ENCODE peak calls at places on chromosomes 6 and 20, in five cellular contexts. O, P, D, K and A are unnamed samples. For H3K4me1, the result is how much of the 10 kb centered on the place peaks cover.

GRCh38 chr20:51712501-51713212 is 55.5 kb downstream of the ATP9A start:
- DNase-seq in O (no peak), D (peak), P (peak), K (peak), A (peak)

GRCh38 chr6:2688416-2689064 is 62.2 kb downstream of the MYLK4 start:
- DNase-seq in O (no peak), P (peak), K (no peak), D (peak), A (peak)

GRCh38 chr6:42545226-42545773 is 18.5 kb upstream of the UBR2 start:
- DNase-seq in D (no peak), P (no peak), O (no peak), K (no peak), A (no peak)

GRCh38 chr20:32972181-32973076 is 31.8 kb downstream of the SUN5 start:
- DNase-seq in D (no peak), P (no peak), O (peak), K (no peak), A (peak)

GRCh38 chr6:43943781-43944250 is 173.8 kb downstream of the VEGFA start:
- DNase-seq in K (no peak), O (no peak), P (no peak), D (no peak), A (no peak)

GRCh38 chr6:84243240-84243639 is 15.8 kb upstream of the CEP162 start:
- DNase-seq in D (peak), K (no peak), O (no peak), P (no peak), A (no peak)

GRCh38 chr20:54184920-54185626 is 11.3 kb upstream of the CYP24A1 start:
- DNase-seq in P (no peak), K (no peak), D (no peak), O (no peak), A (no peak)

GRCh38 chr6:82246802-82247633 is 526 bp downstream of the IBTK start:
- DNase-seq in P (peak), K (peak), D (peak), O (no peak), A (peak)

GRCh38 chr6:148867851-148868250 is 121.0 kb downstream of the UST start:
- DNase-seq in O (no peak), P (no peak), D (no peak), K (no peak), A (no peak)

GRCh38 chr6:15114061-15114460 is 131.8 kb upstream of the JARID2 start:
- DNase-seq in K (no peak), O (no peak), P (no peak), D (no peak), A (no peak)

GRCh38 chr6:137025786-137026730 is 18.7 kb downstream of the IL20RA start:
- DNase-seq in K (no peak), O (peak), P (no peak), D (no peak), A (no peak)

GRCh38 chr6:53926505-53926904 is 131.7 kb downstream of the LRRC1 start:
- DNase-seq in D (no peak), K (no peak), P (no peak), O (no peak), A (peak)

GRCh38 chr6:73724389-73724788 is 28.4 kb downstream of the CD109 start:
- DNase-seq in D (no peak), O (no peak), K (no peak), P (no peak), A (no peak)

GRCh38 chr20:21134883-21135493 is 9.1 kb downstream of the KIZ start:
- DNase-seq in P (no peak), O (no peak), K (no peak), D (peak), A (no peak)

GRCh38 chr6:149766156-149766768 is 16.7 kb downstream of the PCMT1 start:
- DNase-seq in D (no peak), O (no peak), P (no peak), K (no peak), A (peak)

GRCh38 chr20:54510546-54511129 is 35.2 kb downstream of the DOK5 start:
- DNase-seq in P (no peak), O (no peak), D (no peak), K (no peak), A (no peak)

GRCh38 chr20:57061058-57061900 is 205.2 kb downstream of the BMP7 start:
- DNase-seq in K (peak), P (peak), O (no peak), D (no peak), A (no peak)

GRCh38 chr6:26571592-26572296 is 25.0 kb upstream of the ABT1 start:
- DNase-seq in O (peak), P (peak), K (peak), D (peak), A (peak)

GRCh38 chr6:157530126-157530525 is 149.1 kb downstream of the ZDHHC14 start:
- DNase-seq in O (no peak), K (no peak), P (no peak), D (no peak), A (peak)

GRCh38 chr20:21166801-21167200 is 40.9 kb downstream of the KIZ start:
- DNase-seq in D (no peak), P (no peak), K (no peak), O (no peak), A (no peak)

GRCh38 chr20:23622839-23623343 is 14.9 kb downstream of the CST3 start:
- DNase-seq in D (peak), K (peak), O (no peak), P (peak), A (peak)

GRCh38 chr20:63337786-63338420 is 23.2 kb downstream of the CHRNA4 start:
- DNase-seq in O (no peak), K (no peak), P (no peak), D (no peak), A (no peak)

GRCh38 chr6:85714893-85715530 is 72.3 kb upstream of the SYNCRIP start:
- DNase-seq in D (no peak), K (no peak), P (no peak), O (no peak), A (no peak)

GRCh38 chr6:25435397-25435985 is 156.3 kb downstream of the CARMIL1 start:
- DNase-seq in K (no peak), D (no peak), P (no peak), O (no peak), A (no peak)

GRCh38 chr20:32538526-32538918 is 46.6 kb downstream of the NOL4L start:
- DNase-seq in O (no peak), P (no peak), D (no peak), K (no peak), A (no peak)

GRCh38 chr20:45097485-45098095 is 3.3 kb downstream of the KCNS1 start:
- DNase-seq in O (no peak), D (no peak), P (peak), K (no peak), A (peak)

GRCh38 chr6:45513331-45513730 is 135.6 kb upstream of the SUPT3H start:
- DNase-seq in P (no peak), D (no peak), K (no peak), O (no peak), A (no peak)

GRCh38 chr6:96014846-96015245 is 928 bp upstream of the FUT9 start:
- DNase-seq in O (no peak), D (no peak), K (no peak), P (no peak), A (no peak)

GRCh38 chr6:4281341-4282293 is 146.2 kb upstream of the ECI2 start:
- DNase-seq in D (no peak), O (peak), P (no peak), K (no peak), A (peak)

GRCh38 chr20:56003966-56004365 is 1.4 kb downstream of the CBLN4 start:
- DNase-seq in P (no peak), K (no peak), D (no peak), O (no peak), A (no peak)

GRCh38 chr6:150263765-150264415 is 104.9 kb upstream of the IYD start:
- DNase-seq in O (no peak), P (no peak), K (no peak), D (no peak), A (no peak)

GRCh38 chr20:52596261-52596660 is 375.9 kb upstream of the TSHZ2 start:
- DNase-seq in K (no peak), P (no peak), O (no peak), D (no peak), A (no peak)

GRCh38 chr20:49893242-49894072 is 21.9 kb downstream of the SPATA2 start:
- DNase-seq in K (no peak), P (no peak), D (no peak), O (no peak), A (no peak)

GRCh38 chr20:49894073-49894470 is 21.3 kb downstream of the SPATA2 start:
- DNase-seq in P (no peak), D (no peak), K (no peak), O (peak), A (no peak)

GRCh38 chr20:49891486-49891885 is 23.8 kb downstream of the SPATA2 start:
- DNase-seq in P (no peak), D (no peak), O (no peak), K (no peak), A (no peak)

GRCh38 chr20:49890651-49891361 is 24.5 kb downstream of the SPATA2 start:
- DNase-seq in D (no peak), K (no peak), O (no peak), P (no peak), A (peak)

DNA sequence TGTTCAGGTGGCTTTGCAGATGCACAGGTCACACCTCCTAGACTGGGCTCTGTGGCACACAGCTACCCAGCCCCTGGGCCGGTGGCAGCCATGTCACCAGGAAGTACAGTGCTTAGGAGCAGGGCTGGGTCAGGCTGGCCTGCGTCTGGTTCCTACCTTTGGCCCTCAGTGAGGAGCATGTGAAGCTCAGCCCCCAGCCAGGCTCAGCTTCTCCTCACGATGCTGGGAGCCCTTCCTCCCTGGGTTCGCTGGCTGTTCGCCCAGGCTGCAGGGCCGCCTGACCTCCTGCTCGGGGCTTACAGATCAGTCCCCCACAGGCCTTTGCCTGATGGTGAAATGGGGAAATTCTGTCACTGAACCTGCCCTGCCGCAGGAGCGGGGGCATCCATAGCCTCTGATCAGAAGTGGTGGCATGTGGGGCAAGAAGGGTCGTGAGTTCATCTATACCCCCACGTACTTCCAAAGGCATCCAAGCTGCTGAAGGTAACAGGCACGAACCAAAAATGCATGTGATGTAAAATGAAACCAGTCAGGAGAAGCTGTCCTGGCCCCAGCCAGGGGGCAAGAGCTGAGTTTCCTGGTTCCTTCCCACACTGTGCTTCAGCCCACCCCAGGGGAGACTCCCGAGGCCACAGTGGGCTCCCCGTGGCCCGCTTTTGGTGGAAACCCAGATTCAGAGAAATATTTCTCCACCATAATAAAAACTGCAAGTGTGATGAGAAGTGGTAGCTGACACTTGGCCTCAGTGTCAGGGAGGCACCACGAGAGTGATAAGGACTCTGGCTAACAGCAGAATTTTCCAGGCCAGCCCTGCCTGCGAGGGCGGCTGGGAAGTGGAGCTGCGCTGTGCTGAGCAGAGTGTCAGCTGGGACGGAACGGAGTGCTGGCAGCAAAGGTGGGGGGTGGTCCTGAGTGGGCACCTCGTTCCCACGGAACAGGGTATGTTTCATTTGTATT is 22.8 kb downstream of the SPATA2 start:
- DNase-seq in P (no peak), D (no peak), O (no peak), K (no peak), A (no peak)
- H3K4me1 ChIP-seq in P (under half), D (under half), O (under half), K (under half), A (under half)

DNA sequence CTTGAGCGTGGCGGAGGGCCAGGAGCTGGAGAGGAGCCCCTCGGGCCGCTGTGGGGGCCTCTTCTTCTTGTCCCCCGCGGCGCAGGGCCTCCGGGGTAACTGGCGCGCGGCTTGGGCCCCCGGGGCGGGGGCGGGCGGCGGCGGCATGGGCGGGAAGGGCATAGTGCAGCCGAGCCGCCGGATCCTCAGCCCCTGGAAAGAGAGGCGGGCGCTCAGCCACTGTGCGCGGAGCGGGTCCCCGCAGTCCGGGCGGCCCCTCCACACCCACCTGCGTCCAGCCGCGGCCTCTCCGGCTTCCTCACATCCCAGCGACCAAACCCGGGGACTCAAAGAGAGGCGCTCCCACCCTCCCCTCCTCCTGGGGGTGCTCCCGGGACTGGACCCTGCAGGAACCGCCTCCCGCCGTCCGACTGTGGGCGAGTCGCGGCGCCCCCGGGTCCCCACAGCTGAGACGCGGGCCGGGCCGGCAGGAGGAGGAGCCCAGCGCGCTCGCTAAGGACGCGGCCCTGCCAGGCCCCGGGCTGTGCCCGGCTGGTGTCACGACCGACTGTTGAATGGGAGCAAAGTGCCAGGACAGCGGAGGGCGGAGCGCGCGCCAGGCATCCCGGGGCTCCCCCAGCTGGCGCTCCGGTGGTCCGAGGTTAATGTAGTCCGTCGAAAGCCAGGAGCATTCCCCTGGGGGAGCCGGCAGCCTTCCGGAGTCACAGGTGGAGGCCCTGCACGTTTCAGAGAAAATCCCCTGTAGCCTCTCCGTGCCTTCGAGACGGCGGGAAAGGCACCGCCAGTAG is at the start of gene PRR18:
- DNase-seq in P (no peak), D (no peak), K (no peak), O (peak), A (no peak)
- TF ChIP-seq MYC in P (no peak), D (no peak), K (no peak), O (no peak), A (no peak)

DNA sequence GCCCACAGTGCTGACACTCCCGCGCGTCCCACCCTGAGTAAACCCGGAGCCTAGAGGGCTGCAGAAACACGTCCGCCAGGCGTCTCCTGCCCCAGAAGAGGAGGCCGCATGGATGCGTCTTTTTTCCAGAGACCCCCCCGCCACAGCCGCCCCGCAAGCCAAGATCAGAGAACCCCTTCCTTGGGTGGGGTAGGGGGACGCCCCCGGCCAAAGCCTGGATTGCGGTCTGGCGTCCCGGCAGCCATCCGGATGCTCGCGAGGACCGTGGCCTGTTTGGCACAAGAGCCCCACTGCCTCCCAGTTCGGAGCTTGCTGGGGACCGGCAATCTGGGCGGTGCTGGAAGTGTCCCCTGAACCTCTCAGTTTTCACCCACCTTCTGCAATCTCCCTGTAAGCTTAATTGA is 960 bp downstream of the FAM162B start:
- DNase-seq in D (no peak), K (no peak), P (no peak), O (no peak), A (no peak)
- TF ChIP-seq POLR2A in D (no peak), K (no peak), P (no peak), O (no peak), A (no peak)

GRCh38 chr6:11143394-11144371 is 32.2 kb upstream of the ERVFRD-1 start:
- DNase-seq in P (peak), D (peak), K (peak), O (no peak), A (no peak)

GRCh38 chr6:11144393-11144829 is 32.9 kb upstream of the ERVFRD-1 start:
- DNase-seq in K (peak), D (peak), O (peak), P (peak), A (peak)

GRCh38 chr6:11142296-11143027 is 30.9 kb upstream of the ERVFRD-1 start:
- DNase-seq in K (no peak), O (no peak), D (no peak), P (no peak), A (no peak)

GRCh38 chr6:11139051-11139960 is 27.8 kb upstream of the ERVFRD-1 start:
- DNase-seq in K (no peak), P (no peak), O (no peak), D (no peak), A (no peak)

GRCh38 chr6:11140061-11140460 is 28.5 kb upstream of the ERVFRD-1 start:
- DNase-seq in P (no peak), O (no peak), D (no peak), K (no peak), A (no peak)
- H3K4me1 ChIP-seq in P (half or more), O (under half), D (under half), K (under half), A (under half)

DNA sequence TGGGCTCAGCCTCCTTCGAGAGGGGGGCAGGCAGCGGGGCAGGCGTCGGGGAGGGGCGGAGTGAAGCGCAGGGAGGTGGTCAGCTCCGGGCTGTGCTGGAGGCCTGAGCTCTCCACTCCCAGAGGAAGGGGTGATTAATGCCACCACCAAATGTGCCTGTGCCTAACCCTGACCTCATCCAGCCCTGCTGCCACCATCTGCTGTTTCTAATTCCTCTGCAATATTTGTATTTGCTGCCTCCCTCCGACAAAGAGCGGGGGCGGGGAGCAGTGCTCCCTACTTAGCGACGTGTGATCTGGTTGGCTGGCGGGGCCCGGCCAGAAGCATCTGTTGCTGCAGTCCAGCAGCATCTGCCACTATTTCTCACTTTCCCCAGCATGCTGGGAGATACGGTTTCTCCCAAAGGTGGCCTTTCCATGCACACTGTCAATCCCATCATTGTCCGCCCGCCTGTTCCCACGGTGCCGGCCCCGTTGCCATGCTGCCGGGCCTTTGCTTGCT is 47.0 kb downstream of the DLL1 start:
- DNase-seq in K (no peak), D (no peak), O (no peak), P (no peak), A (no peak)
- TF ChIP-seq MYC in K (no peak), D (no peak), O (no peak), P (no peak), A (no peak)

DNA sequence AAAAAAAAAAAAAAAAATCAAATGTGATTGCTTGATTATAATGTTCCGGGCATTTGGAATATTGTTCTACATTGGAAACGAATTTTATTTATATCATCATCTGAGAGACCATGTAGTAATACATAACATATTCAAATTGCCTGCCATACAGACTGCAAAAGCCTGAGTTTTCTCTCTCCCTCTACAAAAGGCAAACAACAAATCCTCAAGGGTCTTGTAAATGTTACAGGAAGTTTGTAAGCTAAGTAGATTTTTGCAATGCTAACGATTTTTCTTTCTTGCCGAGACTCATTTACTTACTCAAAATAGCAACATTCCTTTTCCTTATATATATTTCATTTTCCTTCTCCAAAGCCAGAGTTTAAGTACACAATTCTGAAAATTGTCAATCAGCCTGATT is 49.0 kb upstream of the HTR1E start:
- DNase-seq in O (no peak), P (no peak), D (no peak), K (no peak), A (no peak)
- TF ChIP-seq POLR2A in O (no peak), P (no peak), D (no peak), K (no peak), A (no peak)

GRCh38 chr6:30883476-30883742 is 910 bp upstream of the DDR1 start:
- DNase-seq in O (no peak), P (no peak), K (no peak), D (no peak), A (no peak)
- H3K4me1 ChIP-seq in O (under half), P (under half), K (half or more), D (half or more), A (under half)

GRCh38 chr6:94510877-94511276 is 1066.5 kb upstream of the MANEA start:
- DNase-seq in O (no peak), K (no peak), D (no peak), P (no peak), A (no peak)
- TF ChIP-seq MYC in O (no peak), K (no peak), D (no peak), P (no peak), A (no peak)